ENCODE peak calls at places on chromosomes 1 and 21, in five cellular contexts. O, Y, F, E and N are unnamed samples.
A peak's percentile ranks its signal among the peaks of the same experiment; 100 is the strongest.

GRCh38 chr21:39319251-39319756 is 5.9 kb upstream of the BRWD1 start:
- DNase-seq in O (no peak), Y (peak; percentile 73), F (no peak), E (peak; percentile 48), N (peak; percentile 57)

GRCh38 chr1:162903246-162903645 is 42.3 kb upstream of the CCDC190 start:
- DNase-seq in O (no peak), Y (no peak), F (no peak), E (no peak), N (no peak)

GRCh38 chr21:43597052-43597451 is 62.2 kb downstream of the HSF2BP start:
- DNase-seq in O (no peak), Y (no peak), F (no peak), E (peak; percentile 88), N (peak; percentile 60)

GRCh38 chr1:55061000-55061705 is 21.8 kb downstream of the PCSK9 start:
- DNase-seq in O (no peak), Y (no peak), F (no peak), E (no peak), N (no peak)

GRCh38 chr1:167675440-167675839 is 45.4 kb downstream of the RCSD1 start:
- DNase-seq in O (no peak), Y (no peak), F (no peak), E (no peak), N (no peak)

GRCh38 chr1:207223162-207223561 is 98.3 kb upstream of the CD55 start:
- DNase-seq in O (no peak), Y (no peak), F (no peak), E (no peak), N (no peak)

GRCh38 chr1:19557609-19558051 is 72.3 kb upstream of the CAPZB start:
- DNase-seq in O (no peak), Y (no peak), F (no peak), E (peak; percentile 30), N (no peak)

GRCh38 chr1:19124273-19124672 is 85.8 kb downstream of the UBR4 start:
- DNase-seq in O (peak; percentile 17), Y (no peak), F (no peak), E (no peak), N (no peak)

GRCh38 chr21:35319684-35320083 is 270.6 kb upstream of the RUNX1 start:
- DNase-seq in O (no peak), Y (no peak), F (no peak), E (no peak), N (no peak)

GRCh38 chr1:152111515-152111968 is 3.7 kb downstream of the TCHH start:
- DNase-seq in O (no peak), Y (no peak), F (no peak), E (peak; percentile 34), N (peak; percentile 44)

GRCh38 chr1:183126528-183126927 is 59.5 kb upstream of the LAMC2 start:
- DNase-seq in O (no peak), Y (no peak), F (no peak), E (peak; percentile 82), N (peak; percentile 46)

GRCh38 chr21:14321042-14321441 is 61.9 kb downstream of the HSPA13 start:
- DNase-seq in O (no peak), Y (no peak), F (no peak), E (peak; percentile 0), N (no peak)

GRCh38 chr1:23168079-23168461 is 586 bp downstream of the LUZP1 start:
- DNase-seq in O (peak; percentile 51), Y (peak; percentile 51), F (no peak), E (no peak), N (no peak)

GRCh38 chr21:44914176-44914874 is 6.4 kb downstream of the ITGB2 start:
- DNase-seq in O (peak; percentile 82), Y (peak; percentile 56), F (no peak), E (no peak), N (no peak)

DNA sequence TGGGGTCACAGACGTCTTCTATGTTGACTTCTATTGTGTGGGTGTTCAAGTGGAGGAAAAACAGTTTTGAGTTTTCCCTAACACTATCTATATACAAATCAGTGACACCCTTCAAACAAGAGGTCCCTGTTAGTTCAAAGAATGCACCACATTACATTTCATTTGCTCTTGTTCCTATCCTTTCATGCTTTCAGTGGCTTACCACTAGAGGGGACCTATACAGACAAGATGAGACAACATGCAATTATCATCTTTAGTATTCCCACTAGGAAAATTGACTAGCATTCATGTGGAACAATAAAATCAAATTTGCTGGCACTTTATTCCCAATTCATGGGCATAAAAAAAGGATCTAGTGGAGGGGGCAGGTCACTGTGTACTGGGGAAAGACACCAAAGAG is 13.3 kb upstream of the SIPA1L2 start:
- DNase-seq in O (no peak), Y (no peak), F (no peak), E (peak; percentile 9), N (no peak)
- TF ChIP-seq CTCF in O (no peak), Y (no peak), F (no peak), E (no peak), N (no peak)

GRCh38 chr1:217076902-217077301 is 353.7 kb upstream of the ESRRG start:
- DNase-seq in O (no peak), Y (no peak), F (no peak), E (peak; percentile 77), N (no peak)
- H3K4me3 ChIP-seq in O (no peak overlapping the region), Y (peak overlapping the region; percentile 53), F (no peak overlapping the region), E (no peak overlapping the region), N (no peak overlapping the region)

GRCh38 chr1:180581635-180582039 is 22.9 kb downstream of the OVAAL start:
- DNase-seq in O (no peak), Y (no peak), F (no peak), E (peak; percentile 82), N (peak; percentile 82)
- TF ChIP-seq CTCF in O (no peak), Y (no peak), F (no peak), E (no peak), N (no peak)

DNA sequence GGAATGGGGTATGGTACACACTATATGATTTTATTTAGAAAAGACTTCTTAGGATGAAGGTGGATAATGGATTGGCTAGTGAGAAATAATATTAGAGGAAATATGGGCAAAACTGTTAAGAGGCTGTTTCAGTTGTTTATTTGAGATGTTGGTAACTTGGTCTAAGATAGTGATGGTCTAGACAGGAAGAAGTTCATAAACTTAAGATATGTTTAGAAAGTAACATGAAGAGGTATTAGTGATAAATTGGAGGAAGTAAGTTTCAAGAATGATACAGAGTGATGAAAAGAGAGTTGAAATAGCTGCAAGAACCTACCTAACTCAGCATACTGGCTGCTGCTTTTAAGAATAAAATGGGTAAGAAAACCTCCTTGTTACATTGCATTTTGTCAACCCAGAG is 9.2 kb upstream of the PTPRC start:
- DNase-seq in O (no peak), Y (no peak), F (no peak), E (no peak), N (no peak)
- H3K4me3 ChIP-seq in O (no peak overlapping the region), Y (no peak overlapping the region), F (no peak overlapping the region), E (no peak overlapping the region), N (no peak overlapping the region)

GRCh38 chr21:42073140-42074099 is 2.3 kb downstream of the UMODL1 start:
- DNase-seq in O (no peak), Y (peak; percentile 20), F (no peak), E (no peak), N (no peak)
- TF ChIP-seq CTCF in O (no peak), Y (no peak), F (no peak), E (no peak), N (no peak)

GRCh38 chr1:233566886-233567285 is 47.0 kb upstream of the KCNK1 start:
- DNase-seq in O (no peak), Y (no peak), F (no peak), E (no peak), N (peak; percentile 2)
- H3K4me3 ChIP-seq in O (no peak overlapping the region), Y (no peak overlapping the region), F (no peak overlapping the region), E (no peak overlapping the region), N (no peak overlapping the region)

DNA sequence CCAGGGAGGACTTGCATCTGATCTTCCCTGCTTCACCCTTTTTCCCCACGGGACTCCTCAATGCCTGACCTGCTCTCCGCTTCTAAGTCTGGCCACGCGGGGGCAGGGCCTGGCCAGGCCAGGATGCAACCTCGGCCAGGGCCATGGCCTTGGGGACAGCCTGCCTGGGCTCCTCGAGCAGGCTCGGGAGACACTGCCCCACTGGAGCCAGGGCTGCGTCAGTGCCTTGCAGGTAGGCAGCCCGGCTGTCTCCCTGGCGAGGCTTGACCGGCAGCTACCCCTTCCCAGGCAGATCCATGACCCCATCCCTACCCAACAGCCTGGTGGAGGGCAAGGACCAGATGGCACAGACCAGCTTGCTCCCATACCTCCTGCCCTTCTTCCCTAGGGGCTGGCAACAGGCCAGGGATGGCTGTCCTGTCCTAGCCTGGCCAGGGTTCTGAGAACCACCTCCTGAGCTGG is 2.7 kb upstream of the PRDM16 start:
- DNase-seq in O (no peak), Y (peak; percentile 82), F (no peak), E (no peak), N (no peak)
- TF ChIP-seq CTCF in O (no peak), Y (peak; percentile 76), F (peak; percentile 57), E (peak; percentile 28), N (no peak)